ENCODE peak calls at places on chromosome 2, in ten cellular contexts. I, S, V, U, Q, N, L, K, G and P are unnamed samples.

GRCh38 chr2:12131975-12132374 is 385.5 kb downstream of the LPIN1 start:
- DNase-seq in I (no peak), S (no peak), V (no peak), U (no peak), Q (no peak), N (no peak), L (no peak), K (no peak), G (no peak), P (no peak)

GRCh38 chr2:149399934-149400615 is 69.7 kb downstream of the LYPD6 start:
- DNase-seq in I (no peak), S (no peak), V (no peak), U (no peak), Q (no peak), N (no peak), L (no peak), K (no peak), G (no peak), P (no peak)

GRCh38 chr2:9799011-9799596 is 44.2 kb upstream of the TAF1B start:
- DNase-seq in I (no peak), S (no peak), V (no peak), U (peak; percentile 54), Q (no peak), N (no peak), L (no peak), K (no peak), G (no peak), P (no peak)

GRCh38 chr2:240584486-240585031 is 2.0 kb upstream of the CAPN10 start:
- DNase-seq in I (no peak), S (no peak), V (no peak), U (peak; percentile 73), Q (no peak), N (no peak), L (peak; percentile 60), K (no peak), G (peak; percentile 100), P (peak; percentile 24)

GRCh38 chr2:124163825-124164224 is 138.7 kb downstream of the CNTNAP5 start:
- DNase-seq in I (no peak), S (no peak), V (no peak), U (no peak), Q (no peak), N (no peak), L (no peak), K (no peak), G (no peak), P (no peak)

GRCh38 chr2:138491495-138491862 is 10.1 kb upstream of the SPOPL start:
- DNase-seq in I (no peak), S (no peak), V (no peak), U (no peak), Q (no peak), N (no peak), L (no peak), K (no peak), G (no peak), P (no peak)

GRCh38 chr2:177758591-177759371 is 313.8 kb downstream of the PDE11A start:
- DNase-seq in I (peak; percentile 51), S (no peak), V (peak; percentile 46), U (peak; percentile 16), Q (no peak), N (no peak), L (peak; percentile 13), K (no peak), G (no peak), P (peak; percentile 70)

GRCh38 chr2:114119846-114120348 is 230.0 kb downstream of the ACTR3 start:
- DNase-seq in I (no peak), S (no peak), V (no peak), U (no peak), Q (no peak), N (no peak), L (no peak), K (no peak), G (no peak), P (no peak)

DNA sequence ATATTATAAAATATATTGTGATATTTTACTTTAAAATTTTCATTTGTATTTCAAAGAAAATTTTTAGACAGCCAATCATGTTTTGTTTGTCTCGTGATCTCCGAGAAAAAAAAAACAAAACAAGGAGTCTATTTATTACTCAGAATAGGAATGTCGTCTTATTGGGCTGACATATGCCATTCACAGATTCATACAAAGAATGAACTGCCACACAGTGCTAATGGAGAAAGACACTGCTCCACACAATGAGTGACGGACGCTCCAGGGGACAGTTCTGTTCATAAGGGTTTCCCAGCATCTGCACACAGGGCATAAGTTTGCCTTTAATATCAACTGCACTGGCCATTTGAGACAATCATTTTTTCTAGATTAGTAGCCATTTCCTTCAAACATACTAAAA is 3.5 kb downstream of the SERTAD2 start:
- DNase-seq in I (no peak), S (no peak), V (no peak), U (no peak), Q (no peak), N (no peak), L (no peak), K (no peak), G (no peak), P (no peak)
- H3K4me3 ChIP-seq in I (no peak overlapping the region), S (no peak overlapping the region), V (no peak overlapping the region), U (peak overlapping the region; percentile 89), Q (no peak overlapping the region), N (no peak overlapping the region), L (no peak overlapping the region), K (no peak overlapping the region), G (peak overlapping the region; percentile 95), P (no peak overlapping the region)

DNA sequence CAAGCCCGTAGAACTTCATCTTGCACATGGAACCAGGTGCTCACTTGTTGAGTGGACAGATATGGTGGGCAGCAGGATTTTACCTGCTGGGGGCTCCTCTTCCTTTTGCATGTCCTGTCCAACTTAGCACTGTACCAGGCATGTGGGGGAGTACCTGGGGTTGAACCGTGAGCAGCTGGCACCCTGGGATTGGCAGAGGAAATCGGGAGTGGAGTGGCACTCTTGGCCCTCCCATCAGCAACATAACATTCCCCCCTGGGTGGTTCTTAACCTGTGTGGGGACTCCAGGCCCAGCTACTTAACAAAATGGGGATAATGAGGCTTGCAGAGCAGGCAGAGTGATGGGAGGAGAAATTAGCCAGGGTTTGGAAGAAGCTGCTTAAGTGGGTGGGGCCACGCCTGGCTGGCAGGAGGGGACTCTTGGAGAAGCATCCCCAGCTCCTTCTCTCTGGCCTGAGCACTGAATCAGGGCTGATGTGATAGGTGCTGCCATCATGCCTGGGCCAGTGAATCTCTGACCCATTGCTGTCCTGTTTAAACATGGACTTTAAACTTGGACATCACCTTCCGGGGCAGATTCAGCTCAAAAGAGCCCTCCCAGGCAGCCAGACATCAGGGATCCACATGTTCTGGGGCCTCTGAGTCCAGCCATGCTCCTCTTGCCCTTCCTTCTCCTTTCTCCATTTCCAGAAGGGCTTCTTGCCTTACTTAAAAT is 15.5 kb downstream of the FOSL2 start:
- DNase-seq in I (no peak), S (no peak), V (no peak), U (peak; percentile 56), Q (peak; percentile 46), N (no peak), L (no peak), K (no peak), G (no peak), P (no peak)
- H3K27ac ChIP-seq in I (no peak overlapping the region), S (peak overlapping the region; percentile 73), V (peak overlapping the region; percentile 79), U (peak overlapping the region; percentile 42), Q (peak overlapping the region; percentile 72), N (no peak overlapping the region), L (peak overlapping the region; percentile 66), K (peak overlapping the region; percentile 57), G (no peak overlapping the region), P (no peak overlapping the region)

GRCh38 chr2:176136375-176137248 is 7.1 kb downstream of the HOXD8 start:
- DNase-seq in I (peak; percentile 75), S (no peak), V (peak; percentile 16), U (no peak), Q (peak; percentile 78), N (no peak), L (peak; percentile 56), K (no peak), G (no peak), P (peak; percentile 66)
- TF ChIP-seq EP300 in I (no peak), S (no peak), V (no peak), U (no peak), Q (no peak), N (no peak), L (no peak), K (no peak), G (no peak), P (no peak)

GRCh38 chr2:54638103-54638502 is 85.4 kb upstream of the EML6 start:
- DNase-seq in I (no peak), S (no peak), V (no peak), U (no peak), Q (no peak), N (no peak), L (no peak), K (no peak), G (peak; percentile 55), P (no peak)
- H3K4me3 ChIP-seq in I (no peak overlapping the region), S (no peak overlapping the region), V (no peak overlapping the region), U (no peak overlapping the region), Q (no peak overlapping the region), N (no peak overlapping the region), L (no peak overlapping the region), K (no peak overlapping the region), G (no peak overlapping the region), P (no peak overlapping the region)

DNA sequence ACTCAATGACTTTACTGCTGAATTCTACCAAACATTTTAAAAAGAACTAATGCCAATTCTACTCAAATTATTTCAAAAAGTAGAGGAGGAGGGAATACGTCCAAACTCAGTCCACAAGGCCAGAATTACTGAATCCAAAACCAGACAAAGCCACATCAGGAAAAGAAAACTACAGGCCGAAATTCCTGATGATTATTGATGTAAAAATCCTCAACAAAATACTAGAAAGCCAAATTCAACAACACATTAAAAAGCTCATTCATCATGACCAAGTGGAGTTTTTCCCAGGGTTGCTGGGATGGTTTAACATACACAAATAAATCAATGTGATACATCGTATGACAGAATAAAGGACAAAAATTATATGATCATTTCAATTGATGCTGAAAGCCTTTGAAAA is 103.9 kb upstream of the UBE2E3 start:
- DNase-seq in I (no peak), S (no peak), V (no peak), U (no peak), Q (no peak), N (no peak), L (no peak), K (no peak), G (no peak), P (no peak)
- H3K27ac ChIP-seq in I (no peak overlapping the region), S (no peak overlapping the region), V (no peak overlapping the region), U (no peak overlapping the region), Q (no peak overlapping the region), N (no peak overlapping the region), L (no peak overlapping the region), K (no peak overlapping the region), G (no peak overlapping the region), P (no peak overlapping the region)

DNA sequence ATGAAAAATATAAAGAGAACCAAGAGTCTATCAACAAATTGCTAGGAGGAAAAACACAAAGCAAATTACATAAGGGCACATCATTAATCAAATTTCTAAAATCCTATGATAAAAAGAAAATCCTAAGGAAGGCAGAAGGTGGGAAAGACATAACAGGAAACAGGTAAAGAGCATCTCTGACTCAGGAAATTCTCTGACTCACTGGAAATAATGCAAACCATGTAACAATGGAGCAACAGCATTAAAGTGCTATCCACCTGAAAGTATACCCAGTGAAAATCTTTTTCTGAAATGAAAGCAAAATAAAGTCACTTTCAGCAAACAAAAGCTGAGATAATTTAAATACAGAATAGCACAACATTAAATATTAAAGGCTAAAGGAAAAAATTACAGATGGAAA is 10.9 kb downstream of the ALK start:
- DNase-seq in I (no peak), S (no peak), V (no peak), U (no peak), Q (no peak), N (no peak), L (no peak), K (no peak), G (no peak), P (no peak)
- TF ChIP-seq EP300 in I (no peak), S (no peak), V (no peak), U (no peak), Q (no peak), N (no peak), L (no peak), K (no peak), G (no peak), P (no peak)

GRCh38 chr2:176117162-176117822 is 714 bp downstream of the HOXD10 start:
- DNase-seq in I (no peak), S (no peak), V (no peak), U (no peak), Q (peak; percentile 48), N (no peak), L (no peak), K (no peak), G (no peak), P (no peak)
- H3K4me3 ChIP-seq in I (peak overlapping the region; percentile 45), S (no peak overlapping the region), V (no peak overlapping the region), U (no peak overlapping the region), Q (no peak overlapping the region), N (no peak overlapping the region), L (no peak overlapping the region), K (no peak overlapping the region), G (no peak overlapping the region), P (peak overlapping the region; percentile 43)